ENCODE peak calls at places on chromosome 14, in ten cellular contexts. One of them, this sample, is unnamed.

GRCh38 chr14:100546051-100546443 is 41.2 kb downstream of the BEGAIN start:
- DNase-seq in left colon: peak
- DNase-seq in HFF-Myc: no peak
- DNase-seq in progenitor cell of endocrine pancreas: no peak
- DNase-seq in HFFc6: no peak
- DNase-seq in stimulated activated CD8-positive, alpha-beta memory T cell treated with anti-CD3 and anti-CD28 coated beads, Interleukin-15, amount 100 ng/mL, for 24 hours: peak
- DNase-seq in NCI-H446 treated with DMSO at 0.1 percent for 48 hours: no peak
- DNase-seq in anterior cingulate cortex: no peak
- DNase-seq in SK-MEL-5: peak
- DNase-seq in suprapubic skin: no peak
- DNase-seq in this sample: peak

GRCh38 chr14:36874396-36875138 is 212.9 kb downstream of the PAX9 start:
- DNase-seq in HFF-Myc: no peak
- DNase-seq in anterior cingulate cortex: no peak
- DNase-seq in suprapubic skin: no peak
- DNase-seq in NCI-H446 treated with DMSO at 0.1 percent for 48 hours: no peak
- DNase-seq in stimulated activated CD8-positive, alpha-beta memory T cell treated with anti-CD3 and anti-CD28 coated beads, Interleukin-15, amount 100 ng/mL, for 24 hours: no peak
- DNase-seq in HFFc6: no peak
- DNase-seq in progenitor cell of endocrine pancreas: no peak
- DNase-seq in SK-MEL-5: no peak
- DNase-seq in left colon: no peak
- DNase-seq in this sample: no peak

GRCh38 chr14:54348923-54349615 is 47.7 kb upstream of the CDKN3 start:
- DNase-seq in NCI-H446 treated with DMSO at 0.1 percent for 48 hours: peak
- DNase-seq in SK-MEL-5: no peak
- DNase-seq in HFFc6: no peak
- DNase-seq in stimulated activated CD8-positive, alpha-beta memory T cell treated with anti-CD3 and anti-CD28 coated beads, Interleukin-15, amount 100 ng/mL, for 24 hours: no peak
- DNase-seq in left colon: no peak
- DNase-seq in progenitor cell of endocrine pancreas: no peak
- DNase-seq in HFF-Myc: no peak
- DNase-seq in anterior cingulate cortex: no peak
- DNase-seq in suprapubic skin: no peak
- DNase-seq in this sample: no peak

GRCh38 chr14:70823281-70823680 is 14.0 kb upstream of the MAP3K9 start:
- DNase-seq in HFF-Myc: no peak
- DNase-seq in anterior cingulate cortex: no peak
- DNase-seq in SK-MEL-5: no peak
- DNase-seq in NCI-H446 treated with DMSO at 0.1 percent for 48 hours: no peak
- DNase-seq in progenitor cell of endocrine pancreas: no peak
- DNase-seq in left colon: no peak
- DNase-seq in stimulated activated CD8-positive, alpha-beta memory T cell treated with anti-CD3 and anti-CD28 coated beads, Interleukin-15, amount 100 ng/mL, for 24 hours: no peak
- DNase-seq in suprapubic skin: no peak
- DNase-seq in HFFc6: no peak
- DNase-seq in this sample: no peak

GRCh38 chr14:58768977-58769376 is 131.2 kb downstream of the DACT1 start:
- DNase-seq in progenitor cell of endocrine pancreas: no peak
- DNase-seq in SK-MEL-5: no peak
- DNase-seq in stimulated activated CD8-positive, alpha-beta memory T cell treated with anti-CD3 and anti-CD28 coated beads, Interleukin-15, amount 100 ng/mL, for 24 hours: no peak
- DNase-seq in HFFc6: no peak
- DNase-seq in HFF-Myc: no peak
- DNase-seq in anterior cingulate cortex: no peak
- DNase-seq in left colon: no peak
- DNase-seq in suprapubic skin: no peak
- DNase-seq in NCI-H446 treated with DMSO at 0.1 percent for 48 hours: no peak
- DNase-seq in this sample: no peak

GRCh38 chr14:73526036-73526984 is 10.6 kb upstream of the ACOT1 start:
- DNase-seq in suprapubic skin: no peak
- DNase-seq in HFFc6: peak
- DNase-seq in anterior cingulate cortex: no peak
- DNase-seq in left colon: peak
- DNase-seq in NCI-H446 treated with DMSO at 0.1 percent for 48 hours: no peak
- DNase-seq in stimulated activated CD8-positive, alpha-beta memory T cell treated with anti-CD3 and anti-CD28 coated beads, Interleukin-15, amount 100 ng/mL, for 24 hours: no peak
- DNase-seq in HFF-Myc: peak
- DNase-seq in SK-MEL-5: no peak
- DNase-seq in progenitor cell of endocrine pancreas: no peak
- DNase-seq in this sample: peak

GRCh38 chr14:91732859-91733477 is 1.1 kb upstream of the CATSPERB start:
- DNase-seq in progenitor cell of endocrine pancreas: no peak
- DNase-seq in HFFc6: no peak
- DNase-seq in left colon: no peak
- DNase-seq in NCI-H446 treated with DMSO at 0.1 percent for 48 hours: no peak
- DNase-seq in HFF-Myc: no peak
- DNase-seq in anterior cingulate cortex: no peak
- DNase-seq in suprapubic skin: no peak
- DNase-seq in SK-MEL-5: peak
- DNase-seq in stimulated activated CD8-positive, alpha-beta memory T cell treated with anti-CD3 and anti-CD28 coated beads, Interleukin-15, amount 100 ng/mL, for 24 hours: no peak
- DNase-seq in this sample: no peak

GRCh38 chr14:34665785-34666425 is 36.0 kb upstream of the SNX6 start:
- DNase-seq in HFFc6: peak
- DNase-seq in stimulated activated CD8-positive, alpha-beta memory T cell treated with anti-CD3 and anti-CD28 coated beads, Interleukin-15, amount 100 ng/mL, for 24 hours: no peak
- DNase-seq in left colon: no peak
- DNase-seq in anterior cingulate cortex: no peak
- DNase-seq in HFF-Myc: peak
- DNase-seq in suprapubic skin: no peak
- DNase-seq in progenitor cell of endocrine pancreas: no peak
- DNase-seq in NCI-H446 treated with DMSO at 0.1 percent for 48 hours: no peak
- DNase-seq in SK-MEL-5: peak
- DNase-seq in this sample: peak

GRCh38 chr14:103393687-103394626 is 8.7 kb downstream of the MARK3 start:
- DNase-seq in anterior cingulate cortex: no peak
- DNase-seq in NCI-H446 treated with DMSO at 0.1 percent for 48 hours: no peak
- DNase-seq in HFFc6: peak
- DNase-seq in stimulated activated CD8-positive, alpha-beta memory T cell treated with anti-CD3 and anti-CD28 coated beads, Interleukin-15, amount 100 ng/mL, for 24 hours: no peak
- DNase-seq in left colon: no peak
- DNase-seq in SK-MEL-5: peak
- DNase-seq in suprapubic skin: no peak
- DNase-seq in HFF-Myc: no peak
- DNase-seq in progenitor cell of endocrine pancreas: no peak
- DNase-seq in this sample: peak

GRCh38 chr14:23478109-23478698 is 8.7 kb downstream of the NGDN start:
- DNase-seq in HFF-Myc: no peak
- DNase-seq in anterior cingulate cortex: peak
- DNase-seq in stimulated activated CD8-positive, alpha-beta memory T cell treated with anti-CD3 and anti-CD28 coated beads, Interleukin-15, amount 100 ng/mL, for 24 hours: no peak
- DNase-seq in NCI-H446 treated with DMSO at 0.1 percent for 48 hours: peak
- DNase-seq in left colon: no peak
- DNase-seq in HFFc6: peak
- DNase-seq in suprapubic skin: no peak
- DNase-seq in progenitor cell of endocrine pancreas: peak
- DNase-seq in SK-MEL-5: peak
- DNase-seq in this sample: peak

GRCh38 chr14:103108749-103109207 is 14.3 kb downstream of the EXOC3L4 start:
- DNase-seq in NCI-H446 treated with DMSO at 0.1 percent for 48 hours: no peak
- DNase-seq in SK-MEL-5: no peak
- DNase-seq in progenitor cell of endocrine pancreas: no peak
- DNase-seq in HFF-Myc: no peak
- DNase-seq in HFFc6: no peak
- DNase-seq in suprapubic skin: no peak
- DNase-seq in left colon: peak
- DNase-seq in anterior cingulate cortex: no peak
- DNase-seq in stimulated activated CD8-positive, alpha-beta memory T cell treated with anti-CD3 and anti-CD28 coated beads, Interleukin-15, amount 100 ng/mL, for 24 hours: no peak
- DNase-seq in this sample: peak

GRCh38 chr14:31960039-31960438 is 117.1 kb upstream of the ARHGAP5 start:
- DNase-seq in HFFc6: no peak
- DNase-seq in SK-MEL-5: no peak
- DNase-seq in stimulated activated CD8-positive, alpha-beta memory T cell treated with anti-CD3 and anti-CD28 coated beads, Interleukin-15, amount 100 ng/mL, for 24 hours: no peak
- DNase-seq in progenitor cell of endocrine pancreas: no peak
- DNase-seq in NCI-H446 treated with DMSO at 0.1 percent for 48 hours: no peak
- DNase-seq in left colon: no peak
- DNase-seq in anterior cingulate cortex: no peak
- DNase-seq in HFF-Myc: no peak
- DNase-seq in suprapubic skin: no peak
- DNase-seq in this sample: no peak

GRCh38 chr14:52279405-52279804 is 11.9 kb downstream of the PTGDR start:
- DNase-seq in NCI-H446 treated with DMSO at 0.1 percent for 48 hours: no peak
- DNase-seq in anterior cingulate cortex: no peak
- DNase-seq in SK-MEL-5: peak
- DNase-seq in progenitor cell of endocrine pancreas: no peak
- DNase-seq in left colon: no peak
- DNase-seq in HFFc6: peak
- DNase-seq in stimulated activated CD8-positive, alpha-beta memory T cell treated with anti-CD3 and anti-CD28 coated beads, Interleukin-15, amount 100 ng/mL, for 24 hours: no peak
- DNase-seq in HFF-Myc: no peak
- DNase-seq in suprapubic skin: no peak
- DNase-seq in this sample: peak

GRCh38 chr14:101242442-101243385 is 318.6 kb upstream of the DIO3 start:
- DNase-seq in stimulated activated CD8-positive, alpha-beta memory T cell treated with anti-CD3 and anti-CD28 coated beads, Interleukin-15, amount 100 ng/mL, for 24 hours: no peak
- DNase-seq in anterior cingulate cortex: no peak
- DNase-seq in HFF-Myc: no peak
- DNase-seq in progenitor cell of endocrine pancreas: no peak
- DNase-seq in NCI-H446 treated with DMSO at 0.1 percent for 48 hours: no peak
- DNase-seq in left colon: no peak
- DNase-seq in SK-MEL-5: no peak
- DNase-seq in suprapubic skin: peak
- DNase-seq in HFFc6: no peak
- DNase-seq in this sample: no peak

GRCh38 chr14:20986811-20987210 is 3.0 kb upstream of the METTL17 start:
- DNase-seq in SK-MEL-5: peak
- DNase-seq in NCI-H446 treated with DMSO at 0.1 percent for 48 hours: peak
- DNase-seq in left colon: no peak
- DNase-seq in suprapubic skin: no peak
- DNase-seq in anterior cingulate cortex: peak
- DNase-seq in stimulated activated CD8-positive, alpha-beta memory T cell treated with anti-CD3 and anti-CD28 coated beads, Interleukin-15, amount 100 ng/mL, for 24 hours: no peak
- DNase-seq in HFFc6: peak
- DNase-seq in progenitor cell of endocrine pancreas: no peak
- DNase-seq in HFF-Myc: peak
- DNase-seq in this sample: peak

GRCh38 chr14:90521121-90521929 is 124.5 kb downstream of the CALM1 start:
- DNase-seq in anterior cingulate cortex: peak
- DNase-seq in stimulated activated CD8-positive, alpha-beta memory T cell treated with anti-CD3 and anti-CD28 coated beads, Interleukin-15, amount 100 ng/mL, for 24 hours: no peak
- DNase-seq in progenitor cell of endocrine pancreas: no peak
- DNase-seq in HFFc6: no peak
- DNase-seq in SK-MEL-5: no peak
- DNase-seq in left colon: peak
- DNase-seq in suprapubic skin: no peak
- DNase-seq in HFF-Myc: no peak
- DNase-seq in NCI-H446 treated with DMSO at 0.1 percent for 48 hours: peak
- DNase-seq in this sample: peak

GRCh38 chr14:62691613-62692489 is 353.4 kb downstream of the KCNH5 start:
- DNase-seq in left colon: no peak
- DNase-seq in SK-MEL-5: peak
- DNase-seq in HFF-Myc: no peak
- DNase-seq in anterior cingulate cortex: no peak
- DNase-seq in stimulated activated CD8-positive, alpha-beta memory T cell treated with anti-CD3 and anti-CD28 coated beads, Interleukin-15, amount 100 ng/mL, for 24 hours: no peak
- DNase-seq in NCI-H446 treated with DMSO at 0.1 percent for 48 hours: no peak
- DNase-seq in suprapubic skin: no peak
- DNase-seq in progenitor cell of endocrine pancreas: no peak
- DNase-seq in HFFc6: peak
- DNase-seq in this sample: peak

GRCh38 chr14:71942904-71943694 is 10.9 kb downstream of the RGS6 start:
- DNase-seq in anterior cingulate cortex: no peak
- DNase-seq in HFFc6: no peak
- DNase-seq in progenitor cell of endocrine pancreas: no peak
- DNase-seq in stimulated activated CD8-positive, alpha-beta memory T cell treated with anti-CD3 and anti-CD28 coated beads, Interleukin-15, amount 100 ng/mL, for 24 hours: no peak
- DNase-seq in suprapubic skin: no peak
- DNase-seq in SK-MEL-5: no peak
- DNase-seq in left colon: no peak
- DNase-seq in HFF-Myc: no peak
- DNase-seq in NCI-H446 treated with DMSO at 0.1 percent for 48 hours: no peak
- DNase-seq in this sample: no peak

GRCh38 chr14:72404106-72404774 is 472.0 kb downstream of the RGS6 start:
- DNase-seq in HFF-Myc: no peak
- DNase-seq in suprapubic skin: no peak
- DNase-seq in anterior cingulate cortex: no peak
- DNase-seq in NCI-H446 treated with DMSO at 0.1 percent for 48 hours: no peak
- DNase-seq in stimulated activated CD8-positive, alpha-beta memory T cell treated with anti-CD3 and anti-CD28 coated beads, Interleukin-15, amount 100 ng/mL, for 24 hours: no peak
- DNase-seq in progenitor cell of endocrine pancreas: no peak
- DNase-seq in HFFc6: no peak
- DNase-seq in SK-MEL-5: no peak
- DNase-seq in left colon: no peak
- DNase-seq in this sample: no peak

GRCh38 chr14:106826833-106827369 is 1300.5 kb downstream of the TMEM121 start:
- DNase-seq in progenitor cell of endocrine pancreas: no peak
- DNase-seq in stimulated activated CD8-positive, alpha-beta memory T cell treated with anti-CD3 and anti-CD28 coated beads, Interleukin-15, amount 100 ng/mL, for 24 hours: no peak
- DNase-seq in HFFc6: no peak
- DNase-seq in anterior cingulate cortex: no peak
- DNase-seq in HFF-Myc: no peak
- DNase-seq in SK-MEL-5: no peak
- DNase-seq in suprapubic skin: no peak
- DNase-seq in NCI-H446 treated with DMSO at 0.1 percent for 48 hours: no peak
- DNase-seq in left colon: no peak
- DNase-seq in this sample: no peak

GRCh38 chr14:48536318-48536717 is 860.9 kb upstream of the MDGA2 start:
- DNase-seq in suprapubic skin: no peak
- DNase-seq in stimulated activated CD8-positive, alpha-beta memory T cell treated with anti-CD3 and anti-CD28 coated beads, Interleukin-15, amount 100 ng/mL, for 24 hours: no peak
- DNase-seq in SK-MEL-5: peak
- DNase-seq in NCI-H446 treated with DMSO at 0.1 percent for 48 hours: no peak
- DNase-seq in progenitor cell of endocrine pancreas: no peak
- DNase-seq in left colon: no peak
- DNase-seq in anterior cingulate cortex: no peak
- DNase-seq in HFF-Myc: no peak
- DNase-seq in HFFc6: no peak
- DNase-seq in this sample: no peak

GRCh38 chr14:44833376-44833775 is 128.4 kb downstream of the KLHL28 start:
- DNase-seq in suprapubic skin: no peak
- DNase-seq in HFF-Myc: no peak
- DNase-seq in stimulated activated CD8-positive, alpha-beta memory T cell treated with anti-CD3 and anti-CD28 coated beads, Interleukin-15, amount 100 ng/mL, for 24 hours: no peak
- DNase-seq in HFFc6: peak
- DNase-seq in anterior cingulate cortex: no peak
- DNase-seq in NCI-H446 treated with DMSO at 0.1 percent for 48 hours: no peak
- DNase-seq in SK-MEL-5: peak
- DNase-seq in left colon: no peak
- DNase-seq in progenitor cell of endocrine pancreas: no peak
- DNase-seq in this sample: peak

GRCh38 chr14:31261859-31262739 is 54.5 kb upstream of the HECTD1 start:
- DNase-seq in HFF-Myc: no peak
- DNase-seq in HFFc6: peak
- DNase-seq in stimulated activated CD8-positive, alpha-beta memory T cell treated with anti-CD3 and anti-CD28 coated beads, Interleukin-15, amount 100 ng/mL, for 24 hours: no peak
- DNase-seq in SK-MEL-5: peak
- DNase-seq in NCI-H446 treated with DMSO at 0.1 percent for 48 hours: peak
- DNase-seq in left colon: no peak
- DNase-seq in progenitor cell of endocrine pancreas: no peak
- DNase-seq in suprapubic skin: no peak
- DNase-seq in anterior cingulate cortex: no peak
- DNase-seq in this sample: peak

GRCh38 chr14:101174980-101175606 is 271.6 kb upstream of the RTL1 start:
- DNase-seq in anterior cingulate cortex: no peak
- DNase-seq in stimulated activated CD8-positive, alpha-beta memory T cell treated with anti-CD3 and anti-CD28 coated beads, Interleukin-15, amount 100 ng/mL, for 24 hours: no peak
- DNase-seq in suprapubic skin: peak
- DNase-seq in NCI-H446 treated with DMSO at 0.1 percent for 48 hours: no peak
- DNase-seq in left colon: no peak
- DNase-seq in HFFc6: no peak
- DNase-seq in progenitor cell of endocrine pancreas: no peak
- DNase-seq in SK-MEL-5: no peak
- DNase-seq in HFF-Myc: no peak
- DNase-seq in this sample: no peak

GRCh38 chr14:22780105-22780679 is 13.7 kb downstream of the OXA1L start:
- DNase-seq in stimulated activated CD8-positive, alpha-beta memory T cell treated with anti-CD3 and anti-CD28 coated beads, Interleukin-15, amount 100 ng/mL, for 24 hours: no peak
- DNase-seq in suprapubic skin: no peak
- DNase-seq in NCI-H446 treated with DMSO at 0.1 percent for 48 hours: no peak
- DNase-seq in anterior cingulate cortex: no peak
- DNase-seq in SK-MEL-5: no peak
- DNase-seq in progenitor cell of endocrine pancreas: no peak
- DNase-seq in HFFc6: no peak
- DNase-seq in left colon: no peak
- DNase-seq in HFF-Myc: no peak
- DNase-seq in this sample: no peak

GRCh38 chr14:58238252-58239247 is 6.1 kb upstream of the PSMA3 start:
- DNase-seq in anterior cingulate cortex: peak
- DNase-seq in NCI-H446 treated with DMSO at 0.1 percent for 48 hours: no peak
- DNase-seq in stimulated activated CD8-positive, alpha-beta memory T cell treated with anti-CD3 and anti-CD28 coated beads, Interleukin-15, amount 100 ng/mL, for 24 hours: no peak
- DNase-seq in HFFc6: no peak
- DNase-seq in suprapubic skin: no peak
- DNase-seq in SK-MEL-5: peak
- DNase-seq in left colon: no peak
- DNase-seq in HFF-Myc: no peak
- DNase-seq in progenitor cell of endocrine pancreas: no peak
- DNase-seq in this sample: no peak

GRCh38 chr14:50354527-50354926 is 42.2 kb downstream of the CDKL1 start:
- DNase-seq in HFF-Myc: no peak
- DNase-seq in NCI-H446 treated with DMSO at 0.1 percent for 48 hours: peak
- DNase-seq in SK-MEL-5: no peak
- DNase-seq in stimulated activated CD8-positive, alpha-beta memory T cell treated with anti-CD3 and anti-CD28 coated beads, Interleukin-15, amount 100 ng/mL, for 24 hours: no peak
- DNase-seq in anterior cingulate cortex: no peak
- DNase-seq in suprapubic skin: no peak
- DNase-seq in HFFc6: no peak
- DNase-seq in left colon: no peak
- DNase-seq in progenitor cell of endocrine pancreas: no peak
- DNase-seq in this sample: no peak

GRCh38 chr14:98233656-98234055 is 1038.3 kb downstream of the BCL11B start:
- DNase-seq in suprapubic skin: no peak
- DNase-seq in NCI-H446 treated with DMSO at 0.1 percent for 48 hours: no peak
- DNase-seq in HFFc6: no peak
- DNase-seq in progenitor cell of endocrine pancreas: no peak
- DNase-seq in SK-MEL-5: no peak
- DNase-seq in stimulated activated CD8-positive, alpha-beta memory T cell treated with anti-CD3 and anti-CD28 coated beads, Interleukin-15, amount 100 ng/mL, for 24 hours: no peak
- DNase-seq in anterior cingulate cortex: no peak
- DNase-seq in HFF-Myc: no peak
- DNase-seq in left colon: no peak
- DNase-seq in this sample: no peak